ENCODE peak calls at places on chromosomes 3 and 15, in eight cellular contexts. M, R, S, N, B, O, F and P are unnamed samples.

GRCh38 chr3:101941253-101942039 is 92.1 kb downstream of the NFKBIZ start:
- DNase-seq in M (no peak), R (no peak), S (no peak), N (no peak), B (no peak), O (no peak), F (peak), P (no peak)

GRCh38 chr15:60853077-60853476 is 374.1 kb upstream of the ICE2 start:
- DNase-seq in M (no peak), R (no peak), S (no peak), N (no peak), B (no peak), O (no peak), F (no peak), P (no peak)

GRCh38 chr3:143171141-143171651 is 51.6 kb downstream of the CHST2 start:
- DNase-seq in M (no peak), R (no peak), S (no peak), N (no peak), B (no peak), O (no peak), F (peak), P (no peak)

GRCh38 chr15:81075272-81075671 is 58.8 kb upstream of the CFAP161 start:
- DNase-seq in M (no peak), R (no peak), S (no peak), N (no peak), B (no peak), O (no peak), F (no peak), P (no peak)

GRCh38 chr3:9951962-9952805 is at the start of gene PRRT3:
- DNase-seq in M (no peak), R (no peak), S (peak), N (peak), B (peak), O (peak), F (peak), P (peak)

GRCh38 chr3:111695584-111696213 is 100.6 kb upstream of the ZBED2 start:
- DNase-seq in M (no peak), R (no peak), S (no peak), N (no peak), B (no peak), O (no peak), F (peak), P (no peak)

GRCh38 chr3:188689101-188689574 is 482.6 kb upstream of the TPRG1 start:
- DNase-seq in M (no peak), R (no peak), S (no peak), N (no peak), B (no peak), O (no peak), F (peak), P (no peak)

GRCh38 chr3:52245322-52246263 is at the start of gene PPM1M:
- DNase-seq in M (no peak), R (peak), S (peak), N (peak), B (no peak), O (peak), F (peak), P (no peak)

GRCh38 chr3:43726511-43726910 is 35.8 kb downstream of the ABHD5 start:
- DNase-seq in M (no peak), R (no peak), S (no peak), N (no peak), B (no peak), O (peak), F (peak), P (no peak)

GRCh38 chr3:66816110-66816761 is 181.9 kb upstream of the KBTBD8 start:
- DNase-seq in M (no peak), R (no peak), S (no peak), N (no peak), B (peak), O (no peak), F (peak), P (no peak)

GRCh38 chr3:24614353-24614752 is 119.7 kb upstream of the THRB start:
- DNase-seq in M (no peak), R (no peak), S (no peak), N (no peak), B (no peak), O (no peak), F (no peak), P (no peak)

GRCh38 chr15:62474771-62475124 is 309.7 kb upstream of the C2CD4B start:
- DNase-seq in M (no peak), R (peak), S (no peak), N (no peak), B (no peak), O (no peak), F (peak), P (no peak)

GRCh38 chr15:80685628-80686027 is 9.5 kb upstream of the ABHD17C start:
- DNase-seq in M (no peak), R (no peak), S (no peak), N (no peak), B (no peak), O (no peak), F (no peak), P (no peak)

GRCh38 chr3:36874351-36874874 is 70.4 kb downstream of the TRANK1 start:
- DNase-seq in M (no peak), R (no peak), S (no peak), N (no peak), B (no peak), O (no peak), F (no peak), P (no peak)

GRCh38 chr15:41231536-41231935 is 468 bp downstream of the CHP1 start:
- DNase-seq in M (no peak), R (no peak), S (no peak), N (no peak), B (no peak), O (no peak), F (no peak), P (no peak)

GRCh38 chr3:178195824-178196223 is 340.4 kb upstream of the KCNMB2 start:
- DNase-seq in M (no peak), R (no peak), S (no peak), N (no peak), B (no peak), O (no peak), F (peak), P (no peak)

GRCh38 chr15:67730135-67730534 is 95.2 kb upstream of the SKOR1 start:
- DNase-seq in M (no peak), R (no peak), S (no peak), N (no peak), B (no peak), O (no peak), F (no peak), P (no peak)

GRCh38 chr3:73716418-73716817 is 91.7 kb upstream of the PDZRN3 start:
- DNase-seq in M (no peak), R (no peak), S (no peak), N (no peak), B (no peak), O (no peak), F (peak), P (no peak)

GRCh38 chr15:99014803-99015676 is 7.4 kb upstream of the PGPEP1L start:
- DNase-seq in M (peak), R (peak), S (peak), N (peak), B (peak), O (peak), F (peak), P (peak)

GRCh38 chr3:85576091-85576690 is 617.4 kb downstream of the CADM2 start:
- DNase-seq in M (peak), R (peak), S (no peak), N (peak), B (peak), O (peak), F (peak), P (peak)

GRCh38 chr3:158106773-158107461 is 697 bp upstream of the SHOX2 start:
- DNase-seq in M (no peak), R (no peak), S (peak), N (no peak), B (peak), O (no peak), F (no peak), P (no peak)

GRCh38 chr15:48939686-48940085 is 24.0 kb downstream of the SHC4 start:
- DNase-seq in M (no peak), R (no peak), S (no peak), N (no peak), B (no peak), O (no peak), F (peak), P (no peak)

GRCh38 chr3:196966526-196967401 is 1.9 kb downstream of the PIGZ start:
- DNase-seq in M (no peak), R (no peak), S (peak), N (no peak), B (no peak), O (no peak), F (no peak), P (peak)

GRCh38 chr3:159532577-159532976 is 456.1 kb upstream of the IL12A start:
- DNase-seq in M (no peak), R (no peak), S (no peak), N (no peak), B (no peak), O (no peak), F (peak), P (no peak)

GRCh38 chr3:126715432-126715831 is 11.4 kb downstream of the CHCHD6 start:
- DNase-seq in M (no peak), R (no peak), S (no peak), N (no peak), B (no peak), O (no peak), F (no peak), P (no peak)

GRCh38 chr3:4614070-4614469 is 120.9 kb downstream of the ITPR1 start:
- DNase-seq in M (no peak), R (no peak), S (no peak), N (no peak), B (no peak), O (no peak), F (no peak), P (no peak)

GRCh38 chr3:175659951-175660350 is 800.8 kb downstream of the NAALADL2 start:
- DNase-seq in M (no peak), R (no peak), S (no peak), N (no peak), B (no peak), O (no peak), F (no peak), P (no peak)

GRCh38 chr3:175664911-175665310 is 805.8 kb downstream of the NAALADL2 start:
- DNase-seq in M (no peak), R (no peak), S (no peak), N (no peak), B (no peak), O (no peak), F (no peak), P (no peak)

GRCh38 chr3:175668300-175668699 is 809.2 kb downstream of the NAALADL2 start:
- DNase-seq in M (no peak), R (no peak), S (no peak), N (no peak), B (no peak), O (no peak), F (peak), P (no peak)

DNA sequence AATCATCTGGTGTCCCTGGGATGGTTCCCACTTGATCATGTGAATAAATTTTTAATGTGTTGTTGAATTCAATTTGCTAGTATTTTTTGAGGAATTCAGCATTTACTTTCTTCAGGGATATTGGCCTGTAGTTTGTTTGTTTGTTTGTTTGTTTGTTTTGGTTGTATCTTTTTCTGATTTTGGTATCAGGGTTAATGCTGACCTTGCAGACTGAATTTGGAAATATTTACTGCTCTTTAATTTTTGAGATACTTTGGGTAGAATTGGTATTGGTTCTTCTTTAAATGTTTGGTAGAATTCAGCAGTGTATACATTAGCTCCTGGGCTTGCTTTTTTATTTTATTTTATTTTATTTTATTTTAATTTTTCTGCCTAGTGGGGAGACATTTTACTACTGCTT is 803.7 kb downstream of the NAALADL2 start:
- DNase-seq in M (no peak), R (no peak), S (no peak), N (no peak), B (no peak), O (no peak), F (no peak), P (no peak)
- TF ChIP-seq CTCF in M (no peak), R (no peak), S (no peak), N (no peak), B (no peak), O (no peak), F (no peak), P (no peak)

DNA sequence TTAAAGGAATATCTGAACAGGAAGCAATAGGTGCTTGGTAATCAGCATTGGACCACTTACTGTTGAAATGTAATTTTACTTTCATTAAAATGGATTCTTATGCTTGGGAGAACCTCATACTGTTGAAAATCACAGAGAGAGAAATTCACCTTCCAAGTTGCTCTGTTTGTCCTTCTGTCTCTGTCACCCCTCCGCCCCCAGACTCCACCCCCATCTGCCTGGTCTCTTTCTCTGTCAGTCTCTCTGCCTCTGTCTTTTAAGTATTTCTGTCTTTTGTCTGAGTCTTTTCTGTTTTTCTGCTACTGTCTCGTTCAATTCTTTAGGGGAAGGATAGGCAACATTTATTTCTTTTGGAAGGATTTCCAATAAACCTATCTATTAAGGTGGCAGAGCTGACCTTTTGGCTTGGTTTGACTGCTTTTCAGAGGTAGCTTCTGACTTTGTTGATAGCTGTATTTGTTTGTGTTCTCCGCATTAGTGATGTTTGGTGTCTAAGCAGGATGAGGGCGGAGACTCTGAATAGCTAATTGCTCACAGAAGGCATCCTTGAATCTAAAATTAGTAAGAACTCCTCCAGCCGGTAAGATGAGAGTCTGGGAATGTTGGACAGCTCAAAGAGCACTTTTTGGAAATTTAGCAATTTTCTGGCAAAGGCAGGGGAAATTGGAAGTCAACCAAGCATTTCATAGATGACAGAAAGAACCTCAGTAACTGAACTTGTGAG is 174.2 kb downstream of the KLHL25 start:
- DNase-seq in M (no peak), R (no peak), S (no peak), N (no peak), B (peak), O (no peak), F (peak), P (no peak)
- TF ChIP-seq POLR2A in M (peak), R (no peak), S (no peak), N (no peak), B (no peak), O (no peak), F (no peak), P (no peak)

DNA sequence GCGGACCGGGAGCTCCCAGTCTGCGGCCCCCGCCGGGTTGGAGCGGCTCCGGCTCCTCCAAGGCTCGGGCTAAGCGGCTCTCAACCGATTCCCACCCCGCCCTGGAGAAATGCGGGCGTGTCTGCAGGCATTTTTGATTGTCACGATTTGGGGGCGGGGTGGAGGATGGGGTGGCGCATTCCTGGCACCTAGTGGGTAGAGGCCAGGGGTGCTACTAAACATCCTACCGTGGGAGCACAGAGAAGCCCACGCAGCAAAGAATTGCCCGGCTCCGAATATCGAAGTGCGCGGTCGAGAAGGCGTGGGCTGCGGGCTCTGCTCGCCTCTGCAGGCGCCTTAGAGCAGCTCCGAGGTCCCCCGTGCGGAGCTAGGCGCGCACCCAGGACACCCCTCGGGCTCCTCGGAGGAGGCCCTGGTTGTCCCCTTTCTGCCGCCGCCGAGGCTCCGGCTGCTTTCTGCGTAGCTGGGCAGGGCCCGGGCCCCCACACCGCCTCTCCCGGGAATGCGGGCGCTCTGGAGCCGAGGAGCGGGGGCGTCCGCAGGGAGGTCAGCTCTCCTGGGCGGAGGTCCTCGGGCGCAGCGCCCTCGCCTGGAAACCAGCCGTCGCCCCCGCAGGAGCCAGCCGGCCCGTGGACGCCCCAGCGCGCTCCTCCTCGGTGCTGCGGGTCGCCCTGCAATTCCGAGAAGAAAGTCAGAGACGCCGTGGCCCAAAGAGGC is 16.5 kb upstream of the LAMP3 start:
- DNase-seq in M (no peak), R (no peak), S (peak), N (peak), B (peak), O (peak), F (no peak), P (peak)
- TF ChIP-seq CTCF in M (no peak), R (no peak), S (no peak), N (no peak), B (no peak), O (peak), F (peak), P (peak)

GRCh38 chr3:169792359-169792758 is 19.2 kb downstream of the MYNN start:
- DNase-seq in M (no peak), R (no peak), S (no peak), N (no peak), B (no peak), O (no peak), F (no peak), P (no peak)
- TF ChIP-seq POLR2A in M (no peak), R (no peak), S (no peak), N (no peak), B (no peak), O (no peak), F (no peak), P (no peak)

DNA sequence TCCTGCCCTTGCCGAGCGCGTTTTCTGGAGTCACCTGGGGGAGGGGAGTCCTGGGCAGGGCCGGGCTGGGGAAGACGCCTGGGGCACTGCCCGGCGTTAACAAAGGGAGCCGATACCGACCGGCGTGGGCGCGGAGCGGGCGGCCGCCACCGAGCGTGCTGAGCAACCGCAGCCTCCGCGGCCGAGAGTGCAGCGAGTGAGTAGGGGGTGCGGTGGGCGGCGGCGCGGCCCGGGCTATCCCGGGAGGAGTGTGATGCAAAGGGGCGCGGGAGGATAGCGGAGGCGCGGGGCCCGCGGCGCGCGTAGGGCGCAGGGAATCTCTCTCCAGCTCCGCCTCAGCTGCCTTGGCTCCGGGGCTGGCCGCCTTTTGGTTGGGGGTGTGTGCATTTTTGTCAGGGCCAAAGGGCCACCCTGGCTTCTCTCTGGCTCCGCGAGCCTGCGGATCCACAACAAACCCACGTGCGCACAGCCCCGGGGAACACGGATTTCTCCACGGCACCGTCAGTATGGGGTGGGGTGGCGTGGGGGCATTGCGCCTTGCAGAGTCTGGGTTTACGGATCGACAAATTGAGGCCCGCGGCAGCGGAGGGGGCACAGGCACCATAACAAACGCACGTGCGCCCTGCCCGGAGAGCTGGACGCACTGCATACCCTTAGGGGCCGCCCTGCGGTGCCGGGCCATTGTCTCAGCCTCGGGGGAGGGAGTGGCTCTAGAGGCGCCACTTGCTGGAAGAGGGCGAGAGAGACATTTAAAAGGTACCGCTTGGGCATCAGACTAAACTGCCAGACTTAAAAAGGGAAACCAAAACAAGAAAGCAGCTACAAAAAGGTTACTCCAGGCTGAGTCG is 537 bp downstream of the ST6GAL1 start:
- DNase-seq in M (no peak), R (no peak), S (peak), N (peak), B (peak), O (peak), F (peak), P (peak)
- TF ChIP-seq CTCF in M (no peak), R (no peak), S (peak), N (no peak), B (no peak), O (peak), F (no peak), P (peak)